ENCODE peak calls at places on chromosomes 1 and 21, in four cellular contexts. One of them, this sample, is unnamed. For H3K4me1, the result is how much of the 10 kb centered on the place peaks cover.

GRCh38 chr1:17010601-17011438 is 908 bp downstream of the ATP13A2 start:
- DNase-seq in PC-3: peak
- DNase-seq in OCI-LY7: peak
- DNase-seq in CD8-positive, alpha-beta memory T cell: no peak
- DNase-seq in this sample: no peak

GRCh38 chr1:6864166-6864565 is 78.9 kb downstream of the CAMTA1 start:
- DNase-seq in PC-3: no peak
- DNase-seq in OCI-LY7: no peak
- DNase-seq in CD8-positive, alpha-beta memory T cell: no peak
- DNase-seq in this sample: no peak

GRCh38 chr1:245216356-245217110 is 61.7 kb downstream of the KIF26B start:
- DNase-seq in PC-3: no peak
- DNase-seq in OCI-LY7: no peak
- DNase-seq in CD8-positive, alpha-beta memory T cell: no peak
- DNase-seq in this sample: peak

GRCh38 chr1:161728376-161729226 is 7.3 kb downstream of the FCRLB start:
- DNase-seq in PC-3: no peak
- DNase-seq in OCI-LY7: no peak
- DNase-seq in CD8-positive, alpha-beta memory T cell: no peak
- DNase-seq in this sample: no peak

GRCh38 chr1:37850352-37850955 is 8.9 kb downstream of the MTF1 start:
- DNase-seq in PC-3: peak
- DNase-seq in OCI-LY7: no peak
- DNase-seq in CD8-positive, alpha-beta memory T cell: no peak
- DNase-seq in this sample: no peak

GRCh38 chr1:37890378-37891014 is 31.1 kb upstream of the MTF1 start:
- DNase-seq in PC-3: peak
- DNase-seq in OCI-LY7: peak
- DNase-seq in CD8-positive, alpha-beta memory T cell: no peak
- DNase-seq in this sample: no peak

GRCh38 chr21:37370152-37371040 is 3.8 kb downstream of the DYRK1A start:
- DNase-seq in PC-3: peak
- DNase-seq in OCI-LY7: peak
- DNase-seq in CD8-positive, alpha-beta memory T cell: no peak
- DNase-seq in this sample: no peak

GRCh38 chr1:2255420-2256369 is 27.6 kb downstream of the SKI start:
- DNase-seq in PC-3: peak
- DNase-seq in OCI-LY7: peak
- DNase-seq in CD8-positive, alpha-beta memory T cell: peak
- DNase-seq in this sample: peak

GRCh38 chr1:94319319-94320180 is 82.2 kb upstream of the ARHGAP29 start:
- DNase-seq in PC-3: peak
- DNase-seq in OCI-LY7: no peak
- DNase-seq in CD8-positive, alpha-beta memory T cell: no peak
- DNase-seq in this sample: no peak

GRCh38 chr21:34989337-34990151 is 59.6 kb downstream of the RUNX1 start:
- DNase-seq in PC-3: no peak
- DNase-seq in OCI-LY7: no peak
- DNase-seq in CD8-positive, alpha-beta memory T cell: no peak
- DNase-seq in this sample: peak

GRCh38 chr1:66542314-66542713 is 8.4 kb downstream of the SGIP1 start:
- DNase-seq in PC-3: no peak
- DNase-seq in OCI-LY7: no peak
- DNase-seq in CD8-positive, alpha-beta memory T cell: no peak
- DNase-seq in this sample: no peak

GRCh38 chr1:177611402-177611801 is 358.5 kb downstream of the SEC16B start:
- DNase-seq in PC-3: no peak
- DNase-seq in OCI-LY7: no peak
- DNase-seq in CD8-positive, alpha-beta memory T cell: no peak
- DNase-seq in this sample: no peak

GRCh38 chr1:228782662-228783414 is 47.6 kb downstream of the RHOU start:
- DNase-seq in PC-3: peak
- DNase-seq in OCI-LY7: no peak
- DNase-seq in CD8-positive, alpha-beta memory T cell: no peak
- DNase-seq in this sample: no peak

GRCh38 chr1:208238710-208239517 is 5.3 kb downstream of the PLXNA2 start:
- DNase-seq in PC-3: peak
- DNase-seq in OCI-LY7: peak
- DNase-seq in CD8-positive, alpha-beta memory T cell: no peak
- DNase-seq in this sample: no peak

GRCh38 chr1:78688701-78689100 is 39.1 kb downstream of the IFI44 start:
- DNase-seq in PC-3: peak
- DNase-seq in OCI-LY7: no peak
- DNase-seq in CD8-positive, alpha-beta memory T cell: no peak
- DNase-seq in this sample: no peak

GRCh38 chr1:30412241-30413110 is 310.9 kb downstream of the MATN1 start:
- DNase-seq in PC-3: no peak
- DNase-seq in OCI-LY7: no peak
- DNase-seq in CD8-positive, alpha-beta memory T cell: no peak
- DNase-seq in this sample: no peak

GRCh38 chr1:93699676-93700168 is 18.1 kb upstream of the BCAR3 start:
- DNase-seq in PC-3: no peak
- DNase-seq in OCI-LY7: peak
- DNase-seq in CD8-positive, alpha-beta memory T cell: no peak
- DNase-seq in this sample: no peak

GRCh38 chr1:69567847-69568434 is at the start of gene LRRC7:
- DNase-seq in PC-3: no peak
- DNase-seq in OCI-LY7: no peak
- DNase-seq in CD8-positive, alpha-beta memory T cell: no peak
- DNase-seq in this sample: peak

GRCh38 chr1:107230121-107230520 is 89.3 kb downstream of the NTNG1 start:
- DNase-seq in PC-3: no peak
- DNase-seq in OCI-LY7: no peak
- DNase-seq in CD8-positive, alpha-beta memory T cell: no peak
- DNase-seq in this sample: no peak

GRCh38 chr1:230797376-230798186 is 50.4 kb downstream of the CAPN9 start:
- DNase-seq in PC-3: peak
- DNase-seq in OCI-LY7: peak
- DNase-seq in CD8-positive, alpha-beta memory T cell: no peak
- DNase-seq in this sample: peak

GRCh38 chr1:27527857-27528700 is 38.1 kb upstream of the WASF2 start:
- DNase-seq in PC-3: peak
- DNase-seq in OCI-LY7: peak
- DNase-seq in CD8-positive, alpha-beta memory T cell: peak
- DNase-seq in this sample: no peak

GRCh38 chr1:9320520-9321479 is 28.1 kb downstream of the SPSB1 start:
- DNase-seq in PC-3: no peak
- DNase-seq in OCI-LY7: no peak
- DNase-seq in CD8-positive, alpha-beta memory T cell: no peak
- DNase-seq in this sample: peak

GRCh38 chr1:117162806-117163205 is 41.3 kb upstream of the TRIM45 start:
- DNase-seq in PC-3: peak
- DNase-seq in OCI-LY7: no peak
- DNase-seq in CD8-positive, alpha-beta memory T cell: no peak
- DNase-seq in this sample: no peak

GRCh38 chr1:231931846-231932454 is 305.4 kb downstream of the DISC1 start:
- DNase-seq in PC-3: peak
- DNase-seq in OCI-LY7: peak
- DNase-seq in CD8-positive, alpha-beta memory T cell: no peak
- DNase-seq in this sample: no peak

GRCh38 chr21:37364722-37365121 is 1.9 kb upstream of the DYRK1A start:
- DNase-seq in PC-3: no peak
- DNase-seq in OCI-LY7: peak
- DNase-seq in CD8-positive, alpha-beta memory T cell: no peak
- DNase-seq in this sample: no peak

GRCh38 chr1:151992345-151993083 is 1.1 kb downstream of the S100A10 start:
- DNase-seq in PC-3: peak
- DNase-seq in OCI-LY7: no peak
- DNase-seq in CD8-positive, alpha-beta memory T cell: peak
- DNase-seq in this sample: peak

GRCh38 chr1:213231795-213232231 is 180.8 kb downstream of the RPS6KC1 start:
- DNase-seq in PC-3: peak
- DNase-seq in OCI-LY7: no peak
- DNase-seq in CD8-positive, alpha-beta memory T cell: no peak
- DNase-seq in this sample: no peak

GRCh38 chr1:87592156-87592555 is 263.5 kb downstream of the LMO4 start:
- DNase-seq in PC-3: no peak
- DNase-seq in OCI-LY7: no peak
- DNase-seq in CD8-positive, alpha-beta memory T cell: no peak
- DNase-seq in this sample: no peak

GRCh38 chr21:26144026-26144425 is 26.5 kb downstream of the APP start:
- DNase-seq in PC-3: no peak
- DNase-seq in OCI-LY7: no peak
- DNase-seq in CD8-positive, alpha-beta memory T cell: no peak
- DNase-seq in this sample: no peak

GRCh38 chr1:54803761-54804470 is 2.8 kb upstream of the TTC22 start:
- DNase-seq in PC-3: no peak
- DNase-seq in OCI-LY7: no peak
- DNase-seq in CD8-positive, alpha-beta memory T cell: no peak
- DNase-seq in this sample: no peak

GRCh38 chr21:25103500-25104207 is 503.6 kb downstream of the MRPL39 start:
- DNase-seq in PC-3: no peak
- DNase-seq in OCI-LY7: no peak
- DNase-seq in CD8-positive, alpha-beta memory T cell: no peak
- DNase-seq in this sample: no peak
- H3K4me1 ChIP-seq in PC-3: under half
- H3K4me1 ChIP-seq in OCI-LY7: under half
- H3K4me1 ChIP-seq in CD8-positive, alpha-beta memory T cell: under half
- H3K4me1 ChIP-seq in this sample: under half

GRCh38 chr1:39269349-39269748 is 64.9 kb downstream of the MACF1 start:
- DNase-seq in PC-3: no peak
- DNase-seq in OCI-LY7: peak
- DNase-seq in CD8-positive, alpha-beta memory T cell: no peak
- DNase-seq in this sample: no peak
- H3K4me1 ChIP-seq in PC-3: under half
- H3K4me1 ChIP-seq in OCI-LY7: half or more
- H3K4me1 ChIP-seq in CD8-positive, alpha-beta memory T cell: half or more
- H3K4me1 ChIP-seq in this sample: under half

GRCh38 chr21:45087022-45087823 is 12.8 kb downstream of the ADARB1 start:
- DNase-seq in PC-3: no peak
- DNase-seq in OCI-LY7: no peak
- DNase-seq in CD8-positive, alpha-beta memory T cell: no peak
- DNase-seq in this sample: no peak
- H3K4me1 ChIP-seq in PC-3: under half
- H3K4me1 ChIP-seq in OCI-LY7: under half
- H3K4me1 ChIP-seq in CD8-positive, alpha-beta memory T cell: half or more
- H3K4me1 ChIP-seq in this sample: under half

DNA sequence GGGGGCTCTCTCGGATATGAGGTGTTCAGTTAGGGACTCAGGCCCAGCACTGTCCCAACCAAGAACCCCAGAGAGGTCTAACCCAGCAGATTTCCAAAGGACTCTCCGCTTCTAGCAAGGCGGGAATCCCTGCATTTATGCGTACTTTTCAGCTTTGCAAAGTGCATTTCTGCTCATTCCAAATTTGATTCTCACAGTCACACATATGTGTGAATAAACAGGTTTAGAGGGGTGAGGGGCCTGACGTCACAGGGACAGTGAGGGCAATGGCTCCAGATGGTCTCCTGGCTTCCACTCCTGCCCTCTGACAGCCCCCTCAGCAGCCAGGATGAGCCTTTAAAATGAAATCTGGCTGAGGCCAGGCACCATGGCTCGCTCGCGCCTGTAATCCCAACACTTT is 921 bp upstream of the ECE1 start:
- DNase-seq in PC-3: no peak
- DNase-seq in OCI-LY7: no peak
- DNase-seq in CD8-positive, alpha-beta memory T cell: no peak
- DNase-seq in this sample: no peak
- H3K4me1 ChIP-seq in PC-3: under half
- H3K4me1 ChIP-seq in OCI-LY7: half or more
- H3K4me1 ChIP-seq in CD8-positive, alpha-beta memory T cell: half or more
- H3K4me1 ChIP-seq in this sample: under half

DNA sequence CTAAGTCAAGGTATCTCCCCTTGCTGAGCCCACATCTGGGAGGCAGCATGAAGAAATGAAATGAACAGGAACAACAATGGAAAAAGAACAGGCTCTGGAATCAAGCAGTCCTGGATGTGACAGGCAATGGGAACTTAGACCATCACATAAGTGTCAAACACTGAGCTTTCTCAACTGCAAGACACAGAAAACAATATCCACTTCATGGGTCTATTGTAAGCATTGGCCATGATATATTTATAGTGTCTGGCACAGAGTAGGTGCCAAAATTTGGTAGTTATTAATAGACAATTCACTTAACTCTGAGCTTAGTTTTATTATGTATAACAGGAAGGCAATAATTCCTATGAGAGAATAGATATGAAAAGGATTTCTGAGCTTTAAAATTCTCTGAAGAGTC is 64.1 kb upstream of the ATP1B1 start:
- DNase-seq in PC-3: no peak
- DNase-seq in OCI-LY7: no peak
- DNase-seq in CD8-positive, alpha-beta memory T cell: no peak
- DNase-seq in this sample: no peak
- H3K4me1 ChIP-seq in PC-3: under half
- H3K4me1 ChIP-seq in OCI-LY7: under half
- H3K4me1 ChIP-seq in CD8-positive, alpha-beta memory T cell: under half
- H3K4me1 ChIP-seq in this sample: under half

GRCh38 chr1:234164098-234164709 is 209.1 kb upstream of the COA6 start:
- DNase-seq in PC-3: no peak
- DNase-seq in OCI-LY7: no peak
- DNase-seq in CD8-positive, alpha-beta memory T cell: no peak
- DNase-seq in this sample: no peak
- H3K4me1 ChIP-seq in PC-3: under half
- H3K4me1 ChIP-seq in OCI-LY7: under half
- H3K4me1 ChIP-seq in CD8-positive, alpha-beta memory T cell: under half
- H3K4me1 ChIP-seq in this sample: under half

This sample was measured in SJSA1.